ENCODE peak calls at places on chromosomes 6 and 20, in four cellular contexts. One of them, this sample, is unnamed.

GRCh38 chr6:4253604-4254211 is 118.3 kb upstream of the ECI2 start:
- DNase-seq in GM12878: no peak
- DNase-seq in K562: no peak
- DNase-seq in IMR-90: peak
- DNase-seq in this sample: peak

GRCh38 chr6:143236151-143236788 is 175.6 kb downstream of the AIG1 start:
- DNase-seq in IMR-90: peak
- DNase-seq in K562: no peak
- DNase-seq in GM12878: no peak
- DNase-seq in this sample: no peak

GRCh38 chr6:63352587-63353281 is 33.0 kb upstream of the LGSN start:
- DNase-seq in IMR-90: peak
- DNase-seq in GM12878: peak
- DNase-seq in K562: no peak
- DNase-seq in this sample: peak

GRCh38 chr6:143878272-143878760 is 14.0 kb downstream of the ZC2HC1B start:
- DNase-seq in K562: no peak
- DNase-seq in GM12878: no peak
- DNase-seq in IMR-90: no peak
- DNase-seq in this sample: no peak

GRCh38 chr20:3326779-3327521 is 80.5 kb downstream of the DNAAF9 start:
- DNase-seq in IMR-90: no peak
- DNase-seq in GM12878: no peak
- DNase-seq in K562: no peak
- DNase-seq in this sample: no peak

GRCh38 chr6:44431118-44431725 is 43.7 kb downstream of the CDC5L start:
- DNase-seq in K562: peak
- DNase-seq in GM12878: peak
- DNase-seq in IMR-90: peak
- DNase-seq in this sample: peak

GRCh38 chr20:51372176-51372803 is 170.2 kb downstream of the NFATC2 start:
- DNase-seq in GM12878: no peak
- DNase-seq in IMR-90: peak
- DNase-seq in K562: peak
- DNase-seq in this sample: peak

GRCh38 chr20:5910192-5910591 is 40.1 kb downstream of the TRMT6 start:
- DNase-seq in GM12878: no peak
- DNase-seq in IMR-90: no peak
- DNase-seq in K562: no peak
- DNase-seq in this sample: no peak

GRCh38 chr20:48921168-48921882 is at the start of gene ARFGEF2:
- DNase-seq in GM12878: peak
- DNase-seq in K562: peak
- DNase-seq in IMR-90: peak
- DNase-seq in this sample: peak

GRCh38 chr6:50815436-50816114 is 3.1 kb upstream of the TFAP2B start:
- DNase-seq in IMR-90: peak
- DNase-seq in K562: peak
- DNase-seq in GM12878: no peak
- DNase-seq in this sample: peak

GRCh38 chr20:20277772-20278382 is 90.0 kb upstream of the INSM1 start:
- DNase-seq in IMR-90: no peak
- DNase-seq in K562: no peak
- DNase-seq in GM12878: no peak
- DNase-seq in this sample: no peak

GRCh38 chr20:48630342-48631075 is 197.3 kb downstream of the PREX1 start:
- DNase-seq in GM12878: no peak
- DNase-seq in K562: peak
- DNase-seq in IMR-90: no peak
- DNase-seq in this sample: no peak

GRCh38 chr6:155418017-155418749 is 37.5 kb downstream of the NOX3 start:
- DNase-seq in K562: no peak
- DNase-seq in IMR-90: peak
- DNase-seq in GM12878: peak
- DNase-seq in this sample: peak

GRCh38 chr6:108168980-108169800 is 3.4 kb downstream of the NR2E1 start:
- DNase-seq in IMR-90: no peak
- DNase-seq in GM12878: no peak
- DNase-seq in K562: no peak
- DNase-seq in this sample: no peak

GRCh38 chr6:168623736-168624135 is 182.8 kb downstream of the SMOC2 start:
- DNase-seq in K562: no peak
- DNase-seq in IMR-90: no peak
- DNase-seq in GM12878: no peak
- DNase-seq in this sample: no peak

GRCh38 chr6:167722634-167723309 is 103.9 kb upstream of the AFDN start:
- DNase-seq in K562: no peak
- DNase-seq in IMR-90: no peak
- DNase-seq in GM12878: no peak
- DNase-seq in this sample: no peak

GRCh38 chr20:25278636-25279361 is 30.9 kb downstream of the PYGB start:
- DNase-seq in GM12878: no peak
- DNase-seq in K562: no peak
- DNase-seq in IMR-90: no peak
- DNase-seq in this sample: no peak

GRCh38 chr6:44233560-44234100 is 10.2 kb downstream of the SLC29A1 start:
- DNase-seq in GM12878: no peak
- DNase-seq in K562: no peak
- DNase-seq in IMR-90: no peak
- DNase-seq in this sample: no peak

GRCh38 chr6:282177-282866 is 10.0 kb upstream of the DUSP22 start:
- DNase-seq in K562: no peak
- DNase-seq in GM12878: no peak
- DNase-seq in IMR-90: no peak
- DNase-seq in this sample: no peak

GRCh38 chr20:18007534-18008292 is 38.9 kb downstream of the MGME1 start:
- DNase-seq in K562: no peak
- DNase-seq in GM12878: no peak
- DNase-seq in IMR-90: no peak
- DNase-seq in this sample: no peak

GRCh38 chr6:104689551-104690205 is 170.0 kb downstream of the HACE1 start:
- DNase-seq in K562: no peak
- DNase-seq in IMR-90: peak
- DNase-seq in GM12878: no peak
- DNase-seq in this sample: no peak

GRCh38 chr6:133377219-133377618 is 136.1 kb downstream of the EYA4 start:
- DNase-seq in GM12878: no peak
- DNase-seq in IMR-90: no peak
- DNase-seq in K562: no peak
- DNase-seq in this sample: no peak

GRCh38 chr6:111846511-111847409 is 26.5 kb downstream of the FYN start:
- DNase-seq in IMR-90: no peak
- DNase-seq in K562: no peak
- DNase-seq in GM12878: no peak
- DNase-seq in this sample: no peak

GRCh38 chr20:21569586-21569985 is 55.7 kb upstream of the NKX2-2 start:
- DNase-seq in IMR-90: no peak
- DNase-seq in K562: no peak
- DNase-seq in GM12878: no peak
- DNase-seq in this sample: no peak

GRCh38 chr6:167678102-167679101 is 148.3 kb upstream of the AFDN start:
- DNase-seq in GM12878: no peak
- DNase-seq in K562: no peak
- DNase-seq in IMR-90: no peak
- DNase-seq in this sample: peak

GRCh38 chr20:58081842-58082241 is 146.6 kb downstream of the ANKRD60 start:
- DNase-seq in K562: no peak
- DNase-seq in IMR-90: no peak
- DNase-seq in GM12878: no peak
- DNase-seq in this sample: peak

GRCh38 chr6:20840675-20841074 is 306.4 kb downstream of the CDKAL1 start:
- DNase-seq in IMR-90: peak
- DNase-seq in GM12878: no peak
- DNase-seq in K562: no peak
- DNase-seq in this sample: no peak

GRCh38 chr6:127564761-127565160 is 12.2 kb upstream of the C6orf58 start:
- DNase-seq in GM12878: no peak
- DNase-seq in K562: no peak
- DNase-seq in IMR-90: no peak
- DNase-seq in this sample: no peak

GRCh38 chr6:65637289-65638046 is 69.6 kb downstream of the EYS start:
- DNase-seq in IMR-90: no peak
- DNase-seq in K562: no peak
- DNase-seq in GM12878: no peak
- DNase-seq in this sample: no peak
- TF ChIP-seq FOS in IMR-90: no peak
- TF ChIP-seq FOS in K562: no peak
- TF ChIP-seq FOS in GM12878: no peak
- TF ChIP-seq FOS in this sample: no peak

GRCh38 chr6:150002710-150003109 is 22.6 kb downstream of the RAET1L start:
- DNase-seq in K562: no peak
- DNase-seq in IMR-90: no peak
- DNase-seq in GM12878: no peak
- DNase-seq in this sample: no peak
- TF ChIP-seq FOS in K562: no peak
- TF ChIP-seq FOS in IMR-90: no peak
- TF ChIP-seq FOS in GM12878: no peak
- TF ChIP-seq FOS in this sample: no peak

GRCh38 chr6:34684919-34685318 is 11.6 kb downstream of the ILRUN start:
- DNase-seq in IMR-90: no peak
- DNase-seq in GM12878: no peak
- DNase-seq in K562: no peak
- DNase-seq in this sample: no peak

GRCh38 chr6:34684364-34684763 is 12.2 kb downstream of the ILRUN start:
- DNase-seq in K562: no peak
- DNase-seq in IMR-90: no peak
- DNase-seq in GM12878: no peak
- DNase-seq in this sample: no peak

GRCh38 chr6:34676140-34676539 is 20.4 kb downstream of the ILRUN start:
- DNase-seq in IMR-90: no peak
- DNase-seq in K562: no peak
- DNase-seq in GM12878: no peak
- DNase-seq in this sample: no peak

GRCh38 chr6:34680802-34681515 is 15.6 kb downstream of the ILRUN start:
- DNase-seq in K562: peak
- DNase-seq in IMR-90: peak
- DNase-seq in GM12878: no peak
- DNase-seq in this sample: peak

DNA sequence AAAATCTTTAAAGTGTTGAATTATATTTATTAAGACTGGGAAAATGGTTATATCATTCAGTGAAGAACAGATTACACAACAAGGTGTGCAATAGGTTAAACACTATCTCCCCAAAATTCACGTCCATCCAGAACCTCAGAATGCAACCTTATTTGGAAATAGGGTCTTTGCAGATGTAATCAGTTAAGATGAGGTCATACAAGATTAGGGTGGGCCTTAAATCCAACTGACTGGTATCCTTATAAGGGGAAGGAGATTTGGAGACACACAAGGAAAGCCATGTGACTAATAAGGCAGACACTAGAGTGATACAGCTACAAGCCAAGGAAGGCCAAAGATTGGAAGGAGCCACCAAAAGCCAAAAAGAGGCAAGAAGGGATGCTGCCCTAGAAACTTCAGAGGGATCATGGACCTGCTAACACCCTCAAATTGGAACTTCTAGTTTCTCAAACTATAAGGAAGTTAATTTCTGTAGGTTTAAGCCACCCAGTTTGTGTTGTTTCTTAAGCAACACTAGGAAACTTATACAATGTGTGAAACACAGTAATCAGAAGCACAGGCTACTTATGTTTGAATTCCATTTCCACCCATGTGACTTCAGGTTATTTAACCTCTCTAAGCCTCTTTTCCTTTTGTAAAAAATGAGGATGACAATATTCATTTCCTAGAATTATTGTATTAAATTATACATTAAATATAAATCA is 16.9 kb downstream of the ILRUN start:
- DNase-seq in K562: no peak
- DNase-seq in IMR-90: peak
- DNase-seq in GM12878: no peak
- DNase-seq in this sample: peak
- TF ChIP-seq FOS in K562: no peak
- TF ChIP-seq FOS in IMR-90: no peak
- TF ChIP-seq FOS in GM12878: no peak
- TF ChIP-seq FOS in this sample: no peak

DNA sequence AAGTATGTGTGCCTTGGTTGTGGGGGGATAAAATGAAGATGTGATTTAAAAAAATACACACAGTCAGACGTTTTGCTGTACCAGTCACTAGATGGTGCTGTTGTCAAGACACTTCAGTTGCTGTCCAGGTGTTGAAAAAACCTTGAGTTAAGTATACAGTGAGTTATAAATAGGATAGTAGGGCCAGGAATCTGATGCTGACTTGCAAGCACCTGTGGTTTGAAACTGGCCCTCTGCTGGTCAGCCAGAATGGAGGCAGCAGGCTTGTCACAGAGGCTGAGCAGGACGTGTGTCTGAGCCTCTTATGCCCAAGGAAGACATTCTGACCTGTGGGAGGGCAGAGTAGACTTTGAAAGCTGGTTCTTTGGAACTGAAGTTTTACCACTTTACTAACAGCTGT is 27.8 kb downstream of the RNF8 start:
- DNase-seq in GM12878: peak
- DNase-seq in K562: peak
- DNase-seq in IMR-90: peak
- DNase-seq in this sample: peak
- TF ChIP-seq FOS in GM12878: no peak
- TF ChIP-seq FOS in K562: no peak
- TF ChIP-seq FOS in IMR-90: no peak
- TF ChIP-seq FOS in this sample: no peak

GRCh38 chr6:160882741-160883340 is 108.7 kb upstream of the MAP3K4 start:
- DNase-seq in GM12878: no peak
- DNase-seq in K562: no peak
- DNase-seq in IMR-90: no peak
- DNase-seq in this sample: no peak

GRCh38 chr6:160882019-160882418 is 109.5 kb upstream of the MAP3K4 start:
- DNase-seq in K562: no peak
- DNase-seq in IMR-90: no peak
- DNase-seq in GM12878: no peak
- DNase-seq in this sample: no peak

GRCh38 chr6:160881409-160881808 is 110.2 kb upstream of the MAP3K4 start:
- DNase-seq in GM12878: no peak
- DNase-seq in K562: no peak
- DNase-seq in IMR-90: no peak
- DNase-seq in this sample: no peak

GRCh38 chr6:160883560-160883959 is 108.0 kb upstream of the MAP3K4 start:
- DNase-seq in K562: no peak
- DNase-seq in GM12878: no peak
- DNase-seq in IMR-90: no peak
- DNase-seq in this sample: no peak

DNA sequence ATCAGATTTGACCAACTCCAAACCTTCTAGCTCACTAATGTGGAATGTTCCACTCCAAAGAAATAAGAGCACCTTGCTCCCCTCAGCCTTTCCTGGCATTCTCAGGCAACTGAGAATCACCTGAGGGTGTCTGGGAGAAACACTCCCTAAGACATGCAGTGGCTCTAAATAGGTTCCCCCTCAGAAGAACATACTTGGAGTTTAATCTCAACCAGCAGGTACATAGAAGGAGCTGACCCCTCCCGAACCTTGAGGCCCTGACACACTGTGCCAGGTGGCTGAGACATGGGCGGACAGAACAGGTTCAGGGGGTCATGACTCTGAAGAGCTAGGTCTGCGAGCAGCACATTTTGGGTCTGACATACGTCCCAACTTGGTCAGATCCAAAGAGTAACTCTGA is 107.6 kb upstream of the MAP3K4 start:
- DNase-seq in K562: no peak
- DNase-seq in IMR-90: no peak
- DNase-seq in GM12878: no peak
- DNase-seq in this sample: no peak
- TF ChIP-seq FOS in K562: no peak
- TF ChIP-seq FOS in IMR-90: no peak
- TF ChIP-seq FOS in GM12878: no peak
- TF ChIP-seq FOS in this sample: no peak

This sample was measured in endothelial cell of umbilical vein.